ENCODE peak calls at places on chromosome 3, in eight cellular contexts. P is OCI-LY7, N is IMR-90, I is hepatocyte, B is GM12878, T is mesenchymal stem cell, S is neuronal stem cell, U is GM23338. E is an unnamed sample.

GRCh38 chr3:144270100-144270499 is 298.5 kb downstream of the DIPK2A start:
- DNase-seq in P (no peak), N (no peak), I (no peak), B (no peak), T (no peak), S (no peak), U (no peak), E (no peak)

GRCh38 chr3:8712871-8713360 is 20.7 kb upstream of the CAV3 start:
- DNase-seq in P (no peak), N (no peak), I (no peak), B (no peak), T (no peak), S (no peak), U (no peak), E (no peak)

GRCh38 chr3:100047455-100048141 is 66.7 kb downstream of the FILIP1L start:
- DNase-seq in P (peak), N (peak), I (peak), B (peak), T (peak), S (no peak), U (no peak), E (peak)

GRCh38 chr3:171187706-171188290 is 161.3 kb upstream of the SLC2A2 start:
- DNase-seq in P (peak), N (peak), I (peak), B (no peak), T (peak), S (peak), U (peak), E (peak)

GRCh38 chr3:188473045-188473444 is 319.1 kb downstream of the LPP start:
- DNase-seq in P (no peak), N (no peak), I (no peak), B (no peak), T (no peak), S (no peak), U (no peak), E (no peak)

GRCh38 chr3:187292631-187293513 is 1.3 kb upstream of the MASP1 start:
- DNase-seq in P (no peak), N (peak), I (no peak), B (no peak), T (peak), S (no peak), U (no peak), E (no peak)

GRCh38 chr3:124923833-124924232 is 10.7 kb downstream of the MUC13 start:
- DNase-seq in P (no peak), N (no peak), I (no peak), B (no peak), T (no peak), S (no peak), U (peak), E (no peak)

GRCh38 chr3:65473746-65474145 is 565.0 kb downstream of the MAGI1 start:
- DNase-seq in P (no peak), N (peak), I (no peak), B (no peak), T (no peak), S (no peak), U (no peak), E (no peak)

GRCh38 chr3:40404591-40405198 is 17.7 kb downstream of the ENTPD3 start:
- DNase-seq in P (no peak), N (no peak), I (no peak), B (no peak), T (no peak), S (no peak), U (no peak), E (no peak)

DNA sequence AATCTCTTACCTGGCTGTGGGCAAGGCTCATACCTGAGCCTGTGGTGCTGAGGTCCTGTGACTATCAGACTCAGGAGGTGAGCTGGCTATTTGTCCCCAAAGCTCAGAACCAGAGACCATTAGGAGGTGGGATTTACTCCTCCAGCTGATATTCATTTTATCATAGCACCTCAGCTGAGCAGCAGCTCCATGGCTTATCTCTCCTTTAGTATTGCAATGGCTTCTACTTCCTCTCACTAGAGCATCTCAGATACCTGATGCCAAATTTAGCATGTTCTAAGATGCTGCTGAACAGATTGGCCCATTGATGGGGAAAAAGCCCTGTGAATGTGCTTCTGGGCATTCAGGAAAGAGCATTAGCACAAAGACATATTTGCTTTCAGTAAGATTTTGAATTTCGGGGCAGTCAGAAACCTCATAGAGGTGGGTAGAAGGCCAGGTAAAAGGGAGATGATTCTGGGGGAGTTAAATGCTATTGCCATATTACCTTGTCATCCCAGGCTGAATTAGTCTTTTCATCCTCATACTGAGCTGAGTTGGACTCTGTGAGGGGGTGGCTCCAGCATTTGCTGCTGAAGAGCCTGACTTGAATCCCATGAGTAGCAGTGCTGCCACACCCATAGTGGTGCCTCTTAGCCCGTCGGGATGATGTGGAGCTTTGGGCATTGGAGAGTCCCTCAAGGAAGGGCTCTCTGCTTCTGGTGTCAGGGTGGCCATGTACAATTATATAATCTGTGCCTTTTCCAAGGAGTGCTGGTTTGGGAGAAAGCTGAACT is 2.4 kb downstream of the BSN start:
- DNase-seq in P (no peak), N (no peak), I (no peak), B (no peak), T (no peak), S (no peak), U (no peak), E (no peak)
- H3K27ac ChIP-seq in P (no peak), N (no peak), I (no peak), B (no peak), T (no peak), S (no peak), U (no peak), E (no peak)

GRCh38 chr3:120503727-120504616 is 53.2 kb upstream of the FSTL1 start:
- DNase-seq in P (no peak), N (no peak), I (no peak), B (no peak), T (no peak), S (no peak), U (peak), E (no peak)

GRCh38 chr3:120502116-120502515 is 51.3 kb upstream of the FSTL1 start:
- DNase-seq in P (no peak), N (no peak), I (no peak), B (no peak), T (no peak), S (no peak), U (no peak), E (no peak)

GRCh38 chr3:120506828-120507774 is 56.3 kb upstream of the FSTL1 start:
- DNase-seq in P (peak), N (peak), I (peak), B (no peak), T (peak), S (peak), U (peak), E (no peak)

GRCh38 chr3:120506076-120506827 is 55.5 kb upstream of the FSTL1 start:
- DNase-seq in P (no peak), N (peak), I (no peak), B (no peak), T (no peak), S (no peak), U (no peak), E (no peak)
- H2AFZ ChIP-seq in P (no peak), N (no peak), I (no peak), B (no peak), T (no peak), S (no peak), U (no peak), E (peak)

GRCh38 chr3:72281551-72281950 is 496.6 kb upstream of the PROK2 start:
- DNase-seq in P (no peak), N (no peak), I (no peak), B (no peak), T (no peak), S (no peak), U (no peak), E (no peak)

GRCh38 chr3:72285483-72285882 is 500.5 kb upstream of the PROK2 start:
- DNase-seq in P (no peak), N (no peak), I (no peak), B (no peak), T (no peak), S (no peak), U (no peak), E (no peak)

GRCh38 chr3:72284485-72284884 is 499.5 kb upstream of the PROK2 start:
- DNase-seq in P (no peak), N (no peak), I (no peak), B (no peak), T (no peak), S (no peak), U (no peak), E (no peak)

GRCh38 chr3:72280876-72281275 is 495.9 kb upstream of the PROK2 start:
- DNase-seq in P (no peak), N (no peak), I (no peak), B (no peak), T (no peak), S (no peak), U (no peak), E (no peak)

DNA sequence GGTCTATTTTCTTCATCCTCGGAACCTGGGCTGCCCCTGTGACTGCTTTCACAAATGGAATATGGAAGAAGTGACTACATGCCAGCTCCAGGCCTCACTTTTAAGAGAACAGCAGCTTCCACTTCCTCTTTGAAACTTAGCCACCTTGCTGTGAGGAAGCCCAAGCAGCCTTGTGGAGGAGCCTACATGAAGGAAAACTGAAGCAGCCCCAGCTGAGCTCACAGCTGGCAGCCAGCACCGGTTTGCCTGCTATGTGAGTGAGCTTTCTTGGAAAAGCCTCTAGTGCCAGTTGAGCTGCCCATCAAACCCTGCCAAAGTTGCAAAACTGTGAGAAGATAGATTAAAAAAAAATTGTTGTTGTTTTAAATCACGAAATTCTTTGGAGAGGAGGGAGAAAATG is 498.0 kb upstream of the PROK2 start:
- DNase-seq in P (no peak), N (no peak), I (no peak), B (no peak), T (no peak), S (no peak), U (no peak), E (no peak)
- H3K27ac ChIP-seq in P (no peak), N (no peak), I (no peak), B (no peak), T (no peak), S (no peak), U (no peak), E (no peak)

GRCh38 chr3:79960594-79960993 is 192.8 kb upstream of the ROBO1 start:
- DNase-seq in P (no peak), N (no peak), I (no peak), B (no peak), T (no peak), S (no peak), U (no peak), E (no peak)
- H2AFZ ChIP-seq in P (no peak), N (no peak), I (no peak), B (no peak), T (no peak), S (no peak), U (no peak), E (no peak)

E was measured in MM.1S.